ENCODE peak calls at places on chromosome 7, in seven cellular contexts. One of them, this sample, is unnamed.
A peak's percentile ranks its signal among the peaks of the same experiment; 100 is the strongest.

GRCh38 chr7:1852781-1853618 is 182.9 kb downstream of the ELFN1 start:
- DNase-seq in GM12878: no peak
- DNase-seq in testis: no peak
- DNase-seq in ovary: no peak
- DNase-seq in body of pancreas: no peak
- DNase-seq in transverse colon: no peak
- DNase-seq in tibial nerve: no peak
- DNase-seq in this sample: peak; percentile 51

GRCh38 chr7:1268076-1268815 is 35.6 kb downstream of the UNCX start:
- DNase-seq in testis: no peak
- DNase-seq in body of pancreas: no peak
- DNase-seq in transverse colon: no peak
- DNase-seq in ovary: no peak
- DNase-seq in tibial nerve: no peak
- DNase-seq in GM12878: no peak
- DNase-seq in this sample: no peak

GRCh38 chr7:158904599-158904998 is 48.2 kb downstream of the DYNC2I1 start:
- DNase-seq in ovary: no peak
- DNase-seq in body of pancreas: no peak
- DNase-seq in GM12878: no peak
- DNase-seq in testis: no peak
- DNase-seq in tibial nerve: no peak
- DNase-seq in transverse colon: no peak
- DNase-seq in this sample: no peak

GRCh38 chr7:1537631-1538412 is 7.3 kb downstream of the MAFK start:
- DNase-seq in testis: peak; percentile 95
- DNase-seq in transverse colon: peak; percentile 75
- DNase-seq in body of pancreas: peak; percentile 94
- DNase-seq in ovary: peak; percentile 99
- DNase-seq in GM12878: no peak
- DNase-seq in tibial nerve: peak; percentile 96
- DNase-seq in this sample: peak; percentile 96

GRCh38 chr7:35869810-35870209 is 69.0 kb downstream of the SEPTIN7 start:
- DNase-seq in ovary: no peak
- DNase-seq in tibial nerve: no peak
- DNase-seq in body of pancreas: no peak
- DNase-seq in testis: no peak
- DNase-seq in transverse colon: no peak
- DNase-seq in GM12878: no peak
- DNase-seq in this sample: no peak

GRCh38 chr7:97770845-97771244 is 39.0 kb downstream of the TAC1 start:
- DNase-seq in testis: no peak
- DNase-seq in tibial nerve: no peak
- DNase-seq in transverse colon: peak; percentile 13
- DNase-seq in ovary: no peak
- DNase-seq in body of pancreas: no peak
- DNase-seq in GM12878: no peak
- DNase-seq in this sample: no peak

GRCh38 chr7:16431646-16432424 is 10.5 kb upstream of the CRPPA start:
- DNase-seq in tibial nerve: peak; percentile 12
- DNase-seq in ovary: no peak
- DNase-seq in body of pancreas: peak; percentile 37
- DNase-seq in transverse colon: peak; percentile 35
- DNase-seq in GM12878: no peak
- DNase-seq in testis: peak; percentile 68
- DNase-seq in this sample: no peak

GRCh38 chr7:106563466-106564150 is 97.3 kb downstream of the CCDC71L start:
- DNase-seq in GM12878: no peak
- DNase-seq in transverse colon: no peak
- DNase-seq in testis: no peak
- DNase-seq in body of pancreas: no peak
- DNase-seq in tibial nerve: no peak
- DNase-seq in ovary: no peak
- DNase-seq in this sample: no peak

GRCh38 chr7:2158331-2159175 is 74.2 kb downstream of the MAD1L1 start:
- DNase-seq in ovary: no peak
- DNase-seq in testis: no peak
- DNase-seq in body of pancreas: no peak
- DNase-seq in GM12878: no peak
- DNase-seq in tibial nerve: no peak
- DNase-seq in transverse colon: peak; percentile 4
- DNase-seq in this sample: peak; percentile 49

GRCh38 chr7:8481096-8481495 is 47.7 kb downstream of the NXPH1 start:
- DNase-seq in tibial nerve: no peak
- DNase-seq in body of pancreas: no peak
- DNase-seq in GM12878: no peak
- DNase-seq in transverse colon: no peak
- DNase-seq in testis: no peak
- DNase-seq in ovary: no peak
- DNase-seq in this sample: no peak

GRCh38 chr7:78863248-78863647 is 590.2 kb downstream of the MAGI2 start:
- DNase-seq in testis: no peak
- DNase-seq in transverse colon: no peak
- DNase-seq in body of pancreas: no peak
- DNase-seq in ovary: no peak
- DNase-seq in tibial nerve: no peak
- DNase-seq in GM12878: no peak
- DNase-seq in this sample: no peak

GRCh38 chr7:157687158-157687557 is 350.4 kb downstream of the DNAJB6 start:
- DNase-seq in transverse colon: no peak
- DNase-seq in testis: no peak
- DNase-seq in GM12878: no peak
- DNase-seq in ovary: no peak
- DNase-seq in tibial nerve: no peak
- DNase-seq in body of pancreas: no peak
- DNase-seq in this sample: no peak

GRCh38 chr7:47515305-47515834 is 66.5 kb downstream of the TNS3 start:
- DNase-seq in transverse colon: no peak
- DNase-seq in ovary: no peak
- DNase-seq in GM12878: no peak
- DNase-seq in body of pancreas: no peak
- DNase-seq in testis: no peak
- DNase-seq in tibial nerve: no peak
- DNase-seq in this sample: no peak

GRCh38 chr7:107945332-107945731 is 54.3 kb downstream of the DLD start:
- DNase-seq in testis: no peak
- DNase-seq in body of pancreas: no peak
- DNase-seq in GM12878: no peak
- DNase-seq in tibial nerve: no peak
- DNase-seq in ovary: no peak
- DNase-seq in transverse colon: no peak
- DNase-seq in this sample: no peak

GRCh38 chr7:111827863-111828504 is 265.7 kb upstream of the IMMP2L start:
- DNase-seq in ovary: no peak
- DNase-seq in testis: no peak
- DNase-seq in GM12878: no peak
- DNase-seq in body of pancreas: no peak
- DNase-seq in transverse colon: no peak
- DNase-seq in tibial nerve: no peak
- DNase-seq in this sample: no peak

GRCh38 chr7:107938448-107939250 is 47.7 kb downstream of the DLD start:
- DNase-seq in ovary: peak; percentile 69
- DNase-seq in GM12878: no peak
- DNase-seq in transverse colon: no peak
- DNase-seq in body of pancreas: no peak
- DNase-seq in tibial nerve: no peak
- DNase-seq in testis: peak; percentile 55
- DNase-seq in this sample: peak; percentile 88

GRCh38 chr7:14332155-14332554 is 342.7 kb upstream of the ETV1 start:
- DNase-seq in ovary: no peak
- DNase-seq in body of pancreas: peak; percentile 46
- DNase-seq in transverse colon: no peak
- DNase-seq in testis: peak; percentile 39
- DNase-seq in tibial nerve: no peak
- DNase-seq in GM12878: no peak
- DNase-seq in this sample: no peak

GRCh38 chr7:1068013-1068412 is 19.9 kb upstream of the GPER1 start:
- DNase-seq in testis: no peak
- DNase-seq in body of pancreas: no peak
- DNase-seq in tibial nerve: no peak
- DNase-seq in GM12878: no peak
- DNase-seq in transverse colon: no peak
- DNase-seq in ovary: no peak
- DNase-seq in this sample: no peak

GRCh38 chr7:27178366-27178765 is 4.2 kb upstream of the HOXA10 start:
- DNase-seq in testis: no peak
- DNase-seq in ovary: no peak
- DNase-seq in tibial nerve: no peak
- DNase-seq in body of pancreas: no peak
- DNase-seq in GM12878: no peak
- DNase-seq in transverse colon: peak; percentile 20
- DNase-seq in this sample: peak; percentile 83

GRCh38 chr7:80740778-80741545 is 102.5 kb downstream of the CD36 start:
- DNase-seq in tibial nerve: no peak
- DNase-seq in testis: no peak
- DNase-seq in body of pancreas: no peak
- DNase-seq in transverse colon: no peak
- DNase-seq in GM12878: no peak
- DNase-seq in ovary: no peak
- DNase-seq in this sample: no peak
- TF ChIP-seq POLR2A in tibial nerve: no peak
- TF ChIP-seq POLR2A in testis: no peak
- TF ChIP-seq POLR2A in body of pancreas: no peak
- TF ChIP-seq POLR2A in transverse colon: no peak
- TF ChIP-seq POLR2A in GM12878: no peak
- TF ChIP-seq POLR2A in ovary: no peak
- TF ChIP-seq POLR2A in this sample: no peak

GRCh38 chr7:121304259-121304658 is 24.5 kb upstream of the WNT16 start:
- DNase-seq in tibial nerve: no peak
- DNase-seq in body of pancreas: no peak
- DNase-seq in testis: no peak
- DNase-seq in GM12878: no peak
- DNase-seq in transverse colon: no peak
- DNase-seq in ovary: no peak
- DNase-seq in this sample: no peak

GRCh38 chr7:121300685-121301084 is 28.1 kb upstream of the WNT16 start:
- DNase-seq in testis: no peak
- DNase-seq in tibial nerve: no peak
- DNase-seq in ovary: no peak
- DNase-seq in GM12878: no peak
- DNase-seq in transverse colon: no peak
- DNase-seq in body of pancreas: no peak
- DNase-seq in this sample: no peak

GRCh38 chr7:121303422-121304171 is 25.2 kb upstream of the WNT16 start:
- DNase-seq in GM12878: no peak
- DNase-seq in ovary: no peak
- DNase-seq in testis: no peak
- DNase-seq in tibial nerve: no peak
- DNase-seq in body of pancreas: no peak
- DNase-seq in transverse colon: no peak
- DNase-seq in this sample: no peak

GRCh38 chr7:121301441-121302213 is 27.2 kb upstream of the WNT16 start:
- DNase-seq in GM12878: no peak
- DNase-seq in testis: no peak
- DNase-seq in body of pancreas: no peak
- DNase-seq in transverse colon: no peak
- DNase-seq in tibial nerve: no peak
- DNase-seq in ovary: no peak
- DNase-seq in this sample: no peak

GRCh38 chr7:121302214-121302745 is 26.5 kb upstream of the WNT16 start:
- DNase-seq in transverse colon: no peak
- DNase-seq in body of pancreas: no peak
- DNase-seq in testis: no peak
- DNase-seq in tibial nerve: no peak
- DNase-seq in GM12878: no peak
- DNase-seq in ovary: no peak
- DNase-seq in this sample: no peak
- H3K27ac ChIP-seq in transverse colon: no peak overlapping the region
- H3K27ac ChIP-seq in body of pancreas: no peak overlapping the region
- H3K27ac ChIP-seq in testis: no peak overlapping the region
- H3K27ac ChIP-seq in tibial nerve: no peak overlapping the region
- H3K27ac ChIP-seq in GM12878: no peak overlapping the region
- H3K27ac ChIP-seq in ovary: no peak overlapping the region
- H3K27ac ChIP-seq in this sample: no peak overlapping the region

GRCh38 chr7:141738592-141739013 is 445 bp downstream of the SSBP1 start:
- DNase-seq in body of pancreas: no peak
- DNase-seq in ovary: no peak
- DNase-seq in testis: no peak
- DNase-seq in GM12878: no peak
- DNase-seq in tibial nerve: no peak
- DNase-seq in transverse colon: no peak
- DNase-seq in this sample: no peak

GRCh38 chr7:141742229-141742628 is 4.1 kb downstream of the SSBP1 start:
- DNase-seq in ovary: no peak
- DNase-seq in GM12878: no peak
- DNase-seq in tibial nerve: no peak
- DNase-seq in testis: no peak
- DNase-seq in transverse colon: no peak
- DNase-seq in body of pancreas: no peak
- DNase-seq in this sample: no peak

GRCh38 chr7:141737118-141737835 is 881 bp upstream of the SSBP1 start:
- DNase-seq in GM12878: no peak
- DNase-seq in ovary: no peak
- DNase-seq in body of pancreas: peak; percentile 24
- DNase-seq in transverse colon: peak; percentile 44
- DNase-seq in tibial nerve: no peak
- DNase-seq in testis: peak; percentile 23
- DNase-seq in this sample: no peak

GRCh38 chr7:141739250-141739649 is 1.1 kb downstream of the SSBP1 start:
- DNase-seq in body of pancreas: no peak
- DNase-seq in testis: no peak
- DNase-seq in GM12878: no peak
- DNase-seq in tibial nerve: no peak
- DNase-seq in ovary: no peak
- DNase-seq in transverse colon: no peak
- DNase-seq in this sample: no peak

DNA sequence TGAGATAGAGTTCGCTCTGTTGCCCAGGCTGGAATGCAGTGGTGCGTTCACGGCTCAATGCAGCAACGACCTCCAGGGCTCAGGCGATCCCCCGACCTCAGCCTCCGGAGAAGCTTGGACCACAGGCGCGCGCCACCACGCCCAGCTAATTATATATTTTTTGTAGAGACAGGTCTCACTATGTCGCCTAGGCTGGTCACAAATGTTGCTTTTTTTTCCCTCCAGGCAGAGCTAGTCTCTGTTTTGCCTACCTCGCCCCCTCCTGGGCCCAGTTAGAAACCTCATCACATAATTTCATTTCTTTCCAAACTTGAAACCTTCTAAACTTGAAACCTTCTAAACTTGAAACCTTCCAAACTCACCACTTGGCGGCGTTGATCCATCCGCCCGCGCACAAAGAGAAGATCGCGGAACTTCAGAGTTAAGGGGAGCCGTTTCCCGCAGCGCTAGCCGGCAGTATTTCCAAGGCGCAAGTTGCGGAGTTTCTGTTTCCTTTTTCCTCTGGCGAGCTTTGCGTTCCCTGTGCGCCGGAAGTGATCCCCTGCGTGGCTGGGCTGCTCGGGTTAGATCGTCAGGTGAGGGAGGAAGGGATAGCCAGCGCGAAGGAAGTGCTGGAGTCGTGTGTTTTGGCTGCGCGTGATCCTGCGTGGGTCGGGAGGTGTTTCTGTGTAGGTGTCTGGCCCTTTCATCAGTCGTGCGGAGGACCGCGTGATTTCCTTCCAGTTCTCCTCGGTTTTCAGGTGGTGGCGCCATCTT is at the start of gene SSBP1:
- DNase-seq in tibial nerve: peak; percentile 83
- DNase-seq in GM12878: peak; percentile 92
- DNase-seq in transverse colon: peak; percentile 93
- DNase-seq in testis: peak; percentile 95
- DNase-seq in ovary: peak; percentile 87
- DNase-seq in body of pancreas: peak; percentile 92
- DNase-seq in this sample: peak; percentile 94
- TF ChIP-seq POLR2A in tibial nerve: peak; percentile 57
- TF ChIP-seq POLR2A in GM12878: peak; percentile 99
- TF ChIP-seq POLR2A in transverse colon: peak; percentile 70
- TF ChIP-seq POLR2A in testis: no peak
- TF ChIP-seq POLR2A in ovary: peak; percentile 59
- TF ChIP-seq POLR2A in body of pancreas: peak; percentile 27
- TF ChIP-seq POLR2A in this sample: peak; percentile 22

GRCh38 chr7:40937879-40938278 is 765.0 kb downstream of the INHBA start:
- DNase-seq in tibial nerve: no peak
- DNase-seq in transverse colon: no peak
- DNase-seq in ovary: no peak
- DNase-seq in body of pancreas: no peak
- DNase-seq in testis: no peak
- DNase-seq in GM12878: no peak
- DNase-seq in this sample: no peak
- H3K27ac ChIP-seq in tibial nerve: no peak overlapping the region
- H3K27ac ChIP-seq in transverse colon: no peak overlapping the region
- H3K27ac ChIP-seq in ovary: no peak overlapping the region
- H3K27ac ChIP-seq in body of pancreas: no peak overlapping the region
- H3K27ac ChIP-seq in testis: no peak overlapping the region
- H3K27ac ChIP-seq in GM12878: no peak overlapping the region
- H3K27ac ChIP-seq in this sample: no peak overlapping the region

This sample was measured in sigmoid colon.